ENCODE peak calls at places on chromosomes 6 and 20, in four cellular contexts. P is Caco-2, Q is left lung, S is breast epithelium. C is an unnamed sample.

GRCh38 chr6:147999001-147999540 is 343.6 kb upstream of the SASH1 start:
- DNase-seq in P (no peak), Q (no peak), S (no peak), C (no peak)

GRCh38 chr6:78010130-78010529 is 357.3 kb downstream of the MEI4 start:
- DNase-seq in P (no peak), Q (no peak), S (no peak), C (no peak)

GRCh38 chr6:136440187-136440582 is 110.0 kb downstream of the MAP7 start:
- DNase-seq in P (no peak), Q (no peak), S (no peak), C (no peak)

GRCh38 chr20:31713312-31714049 is 9.2 kb downstream of the BCL2L1 start:
- DNase-seq in P (peak), Q (no peak), S (no peak), C (peak)

GRCh38 chr20:11780765-11781369 is 136.8 kb upstream of the BTBD3 start:
- DNase-seq in P (no peak), Q (no peak), S (no peak), C (no peak)

GRCh38 chr6:9634776-9635175 is 780.1 kb downstream of the TFAP2A start:
- DNase-seq in P (no peak), Q (no peak), S (no peak), C (no peak)

GRCh38 chr20:44776977-44777376 is 31.3 kb downstream of the KCNK15 start:
- DNase-seq in P (peak), Q (no peak), S (no peak), C (peak)

GRCh38 chr6:89411269-89412070 is 603 bp downstream of the RRAGD start:
- DNase-seq in P (peak), Q (peak), S (peak), C (peak)

GRCh38 chr6:35015476-35015875 is 125.7 kb downstream of the TCP11 start:
- DNase-seq in P (no peak), Q (no peak), S (no peak), C (no peak)

GRCh38 chr6:163860194-163861081 is 445.9 kb downstream of the QKI start:
- DNase-seq in P (peak), Q (no peak), S (no peak), C (peak)

GRCh38 chr6:66478705-66479104 is 771.7 kb upstream of the EYS start:
- DNase-seq in P (no peak), Q (no peak), S (no peak), C (no peak)

GRCh38 chr20:21820045-21820444 is 114.6 kb downstream of the PAX1 start:
- DNase-seq in P (no peak), Q (no peak), S (no peak), C (no peak)

GRCh38 chr6:142380626-142381025 is 78.8 kb downstream of the ADGRG6 start:
- DNase-seq in P (no peak), Q (no peak), S (no peak), C (no peak)

GRCh38 chr6:67433124-67433523 is 1202.0 kb upstream of the ADGRB3 start:
- DNase-seq in P (no peak), Q (no peak), S (no peak), C (no peak)

GRCh38 chr20:57999465-58000111 is 228.9 kb downstream of the ANKRD60 start:
- DNase-seq in P (no peak), Q (no peak), S (no peak), C (no peak)

GRCh38 chr6:96015321-96015790 is 418 bp upstream of the FUT9 start:
- DNase-seq in P (no peak), Q (no peak), S (no peak), C (no peak)

GRCh38 chr6:35392111-35392702 is 49.8 kb downstream of the PPARD start:
- DNase-seq in P (no peak), Q (peak), S (peak), C (no peak)

GRCh38 chr6:27825025-27825823 is 87.0 kb downstream of the OR2B2 start:
- DNase-seq in P (no peak), Q (no peak), S (no peak), C (peak)

GRCh38 chr6:43355862-43356590 is 13.4 kb downstream of the ZNF318 start:
- DNase-seq in P (no peak), Q (no peak), S (no peak), C (peak)

GRCh38 chr6:163308629-163309276 is 105.8 kb upstream of the QKI start:
- DNase-seq in P (no peak), Q (no peak), S (no peak), C (no peak)

GRCh38 chr6:138328210-138328609 is 49.5 kb upstream of the SMIM28 start:
- DNase-seq in P (no peak), Q (no peak), S (no peak), C (no peak)

GRCh38 chr6:37576336-37576737 is 76.6 kb upstream of the CCDC167 start:
- DNase-seq in P (no peak), Q (no peak), S (no peak), C (peak)

GRCh38 chr6:127855542-127856159 is 45.2 kb downstream of the THEMIS start:
- DNase-seq in P (no peak), Q (no peak), S (no peak), C (peak)

GRCh38 chr6:47247227-47247797 is 62.4 kb downstream of the TNFRSF21 start:
- DNase-seq in P (no peak), Q (no peak), S (no peak), C (no peak)
- H3K4me3 ChIP-seq in P (no peak), Q (no peak), S (no peak), C (no peak)

GRCh38 chr20:50992733-50993457 is 30.0 kb downstream of the KCNG1 start:
- DNase-seq in P (peak), Q (no peak), S (no peak), C (peak)
- H3K4me3 ChIP-seq in P (no peak), Q (no peak), S (no peak), C (no peak)

GRCh38 chr6:125153541-125154183 is at the start of gene TPD52L1:
- DNase-seq in P (peak), Q (peak), S (peak), C (peak)
- H3K4me3 ChIP-seq in P (peak), Q (peak), S (peak), C (peak)

GRCh38 chr6:169212897-169213813 is 40.5 kb downstream of the THBS2 start:
- DNase-seq in P (peak), Q (peak), S (peak), C (peak)
- H3K4me3 ChIP-seq in P (peak), Q (peak), S (peak), C (peak)